ENCODE peak calls at places on chromosomes 4 and X, in seven cellular contexts. One of them, this sample, is unnamed.

GRCh38 chr4:122827899-122828601 is 1.4 kb downstream of the FGF2 start:
- DNase-seq in AG10803: peak
- DNase-seq in fibroblast of mammary gland: peak
- DNase-seq in left lung: no peak
- DNase-seq in CD4-positive, alpha-beta T cell: peak
- DNase-seq in left ventricle myocardium inferior: no peak
- DNase-seq in astrocyte of the spinal cord: peak
- DNase-seq in this sample: no peak

GRCh38 chr4:119207051-119207450 is 5.5 kb upstream of the USP53 start:
- DNase-seq in AG10803: peak
- DNase-seq in fibroblast of mammary gland: peak
- DNase-seq in left lung: no peak
- DNase-seq in CD4-positive, alpha-beta T cell: no peak
- DNase-seq in left ventricle myocardium inferior: no peak
- DNase-seq in astrocyte of the spinal cord: peak
- DNase-seq in this sample: no peak

GRCh38 chr4:105895609-105896460 is 564 bp downstream of the NPNT start:
- DNase-seq in AG10803: no peak
- DNase-seq in fibroblast of mammary gland: no peak
- DNase-seq in left lung: peak
- DNase-seq in CD4-positive, alpha-beta T cell: no peak
- DNase-seq in left ventricle myocardium inferior: peak
- DNase-seq in astrocyte of the spinal cord: peak
- DNase-seq in this sample: no peak

GRCh38 chrX:54248309-54248708 is 65.3 kb upstream of the FAM120C start:
- DNase-seq in AG10803: peak
- DNase-seq in fibroblast of mammary gland: peak
- DNase-seq in left lung: no peak
- DNase-seq in CD4-positive, alpha-beta T cell: no peak
- DNase-seq in left ventricle myocardium inferior: no peak
- DNase-seq in astrocyte of the spinal cord: peak
- DNase-seq in this sample: no peak

GRCh38 chr4:19722404-19722803 is 529.3 kb upstream of the SLIT2 start:
- DNase-seq in AG10803: no peak
- DNase-seq in fibroblast of mammary gland: no peak
- DNase-seq in left lung: no peak
- DNase-seq in CD4-positive, alpha-beta T cell: no peak
- DNase-seq in left ventricle myocardium inferior: no peak
- DNase-seq in astrocyte of the spinal cord: no peak
- DNase-seq in this sample: no peak

GRCh38 chr4:62263454-62263853 is 1063.3 kb downstream of the ADGRL3 start:
- DNase-seq in AG10803: no peak
- DNase-seq in fibroblast of mammary gland: no peak
- DNase-seq in left lung: no peak
- DNase-seq in CD4-positive, alpha-beta T cell: no peak
- DNase-seq in left ventricle myocardium inferior: no peak
- DNase-seq in astrocyte of the spinal cord: no peak
- DNase-seq in this sample: no peak

GRCh38 chr4:48100248-48100647 is 33.8 kb downstream of the TXK start:
- DNase-seq in AG10803: peak
- DNase-seq in fibroblast of mammary gland: no peak
- DNase-seq in left lung: no peak
- DNase-seq in CD4-positive, alpha-beta T cell: no peak
- DNase-seq in left ventricle myocardium inferior: no peak
- DNase-seq in astrocyte of the spinal cord: no peak
- DNase-seq in this sample: no peak

GRCh38 chr4:80619070-80619674 is 283.6 kb downstream of the CFAP299 start:
- DNase-seq in AG10803: no peak
- DNase-seq in fibroblast of mammary gland: peak
- DNase-seq in left lung: no peak
- DNase-seq in CD4-positive, alpha-beta T cell: no peak
- DNase-seq in left ventricle myocardium inferior: no peak
- DNase-seq in astrocyte of the spinal cord: no peak
- DNase-seq in this sample: no peak

GRCh38 chr4:25253072-25253447 is 19.2 kb downstream of the PI4K2B start:
- DNase-seq in AG10803: no peak
- DNase-seq in fibroblast of mammary gland: peak
- DNase-seq in left lung: no peak
- DNase-seq in CD4-positive, alpha-beta T cell: no peak
- DNase-seq in left ventricle myocardium inferior: no peak
- DNase-seq in astrocyte of the spinal cord: peak
- DNase-seq in this sample: no peak

GRCh38 chr4:76235915-76236314 is 15.6 kb upstream of the FAM47E start:
- DNase-seq in AG10803: no peak
- DNase-seq in fibroblast of mammary gland: no peak
- DNase-seq in left lung: no peak
- DNase-seq in CD4-positive, alpha-beta T cell: no peak
- DNase-seq in left ventricle myocardium inferior: no peak
- DNase-seq in astrocyte of the spinal cord: no peak
- DNase-seq in this sample: no peak

GRCh38 chr4:181504846-181505374 is 738.3 kb upstream of the TENM3 start:
- DNase-seq in AG10803: no peak
- DNase-seq in fibroblast of mammary gland: no peak
- DNase-seq in left lung: no peak
- DNase-seq in CD4-positive, alpha-beta T cell: no peak
- DNase-seq in left ventricle myocardium inferior: no peak
- DNase-seq in astrocyte of the spinal cord: no peak
- DNase-seq in this sample: no peak

GRCh38 chrX:65203545-65203944 is 227.3 kb upstream of the ZC4H2 start:
- DNase-seq in AG10803: no peak
- DNase-seq in fibroblast of mammary gland: no peak
- DNase-seq in left lung: no peak
- DNase-seq in CD4-positive, alpha-beta T cell: no peak
- DNase-seq in left ventricle myocardium inferior: no peak
- DNase-seq in astrocyte of the spinal cord: no peak
- DNase-seq in this sample: no peak

GRCh38 chrX:21375795-21376069 is 1.5 kb downstream of the CNKSR2 start:
- DNase-seq in AG10803: no peak
- DNase-seq in fibroblast of mammary gland: no peak
- DNase-seq in left lung: no peak
- DNase-seq in CD4-positive, alpha-beta T cell: no peak
- DNase-seq in left ventricle myocardium inferior: no peak
- DNase-seq in astrocyte of the spinal cord: no peak
- DNase-seq in this sample: no peak

GRCh38 chr4:8745828-8746225 is 125.8 kb downstream of the HMX1 start:
- DNase-seq in AG10803: no peak
- DNase-seq in fibroblast of mammary gland: no peak
- DNase-seq in left lung: no peak
- DNase-seq in CD4-positive, alpha-beta T cell: no peak
- DNase-seq in left ventricle myocardium inferior: no peak
- DNase-seq in astrocyte of the spinal cord: no peak
- DNase-seq in this sample: no peak

GRCh38 chr4:186878203-186878800 is 154.6 kb upstream of the FAT1 start:
- DNase-seq in AG10803: peak
- DNase-seq in fibroblast of mammary gland: no peak
- DNase-seq in left lung: no peak
- DNase-seq in CD4-positive, alpha-beta T cell: no peak
- DNase-seq in left ventricle myocardium inferior: no peak
- DNase-seq in astrocyte of the spinal cord: no peak
- DNase-seq in this sample: no peak

GRCh38 chr4:88897180-88897579 is 159.8 kb downstream of the FAM13A start:
- DNase-seq in AG10803: no peak
- DNase-seq in fibroblast of mammary gland: peak
- DNase-seq in left lung: no peak
- DNase-seq in CD4-positive, alpha-beta T cell: no peak
- DNase-seq in left ventricle myocardium inferior: no peak
- DNase-seq in astrocyte of the spinal cord: no peak
- DNase-seq in this sample: no peak

DNA sequence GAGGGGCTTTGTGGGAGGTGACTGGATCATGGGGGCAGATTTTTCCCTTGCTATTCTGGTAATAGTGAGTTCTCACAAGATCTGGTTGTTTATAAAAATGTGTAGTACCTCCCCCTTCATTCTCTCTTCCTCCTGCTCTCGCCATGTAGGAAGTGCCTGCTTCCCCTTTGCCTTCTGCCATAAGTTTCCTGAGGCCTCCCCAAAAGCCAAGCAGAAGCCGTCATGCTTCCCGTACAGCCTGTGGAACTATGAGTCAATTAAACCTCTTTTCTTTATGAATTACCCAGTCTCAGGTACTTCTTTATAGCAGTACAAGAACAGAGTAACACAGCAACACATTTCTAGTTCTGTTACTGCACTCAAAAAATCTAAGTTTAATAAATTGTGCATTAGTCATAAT is 70.0 kb downstream of the CHIC2 start:
- DNase-seq in AG10803: no peak
- DNase-seq in fibroblast of mammary gland: no peak
- DNase-seq in left lung: no peak
- DNase-seq in CD4-positive, alpha-beta T cell: no peak
- DNase-seq in left ventricle myocardium inferior: no peak
- DNase-seq in astrocyte of the spinal cord: no peak
- DNase-seq in this sample: no peak
- TF ChIP-seq CTCF in AG10803: no peak
- TF ChIP-seq CTCF in fibroblast of mammary gland: no peak
- TF ChIP-seq CTCF in left lung: no peak
- TF ChIP-seq CTCF in CD4-positive, alpha-beta T cell: no peak
- TF ChIP-seq CTCF in left ventricle myocardium inferior: no peak
- TF ChIP-seq CTCF in astrocyte of the spinal cord: no peak
- TF ChIP-seq CTCF in this sample: no peak

GRCh38 chrX:103464774-103465117 is 54.5 kb downstream of the RAB40A start:
- DNase-seq in AG10803: peak
- DNase-seq in fibroblast of mammary gland: peak
- DNase-seq in left lung: no peak
- DNase-seq in CD4-positive, alpha-beta T cell: peak
- DNase-seq in left ventricle myocardium inferior: peak
- DNase-seq in astrocyte of the spinal cord: peak
- DNase-seq in this sample: peak
- TF ChIP-seq CTCF in AG10803: peak
- TF ChIP-seq CTCF in fibroblast of mammary gland: peak
- TF ChIP-seq CTCF in left lung: peak
- TF ChIP-seq CTCF in CD4-positive, alpha-beta T cell: peak
- TF ChIP-seq CTCF in left ventricle myocardium inferior: peak
- TF ChIP-seq CTCF in astrocyte of the spinal cord: peak
- TF ChIP-seq CTCF in this sample: peak

GRCh38 chrX:16883487-16883804 is 13.3 kb upstream of the RBBP7 start:
- DNase-seq in AG10803: no peak
- DNase-seq in fibroblast of mammary gland: no peak
- DNase-seq in left lung: no peak
- DNase-seq in CD4-positive, alpha-beta T cell: no peak
- DNase-seq in left ventricle myocardium inferior: no peak
- DNase-seq in astrocyte of the spinal cord: no peak
- DNase-seq in this sample: no peak
- TF ChIP-seq CTCF in AG10803: no peak
- TF ChIP-seq CTCF in fibroblast of mammary gland: no peak
- TF ChIP-seq CTCF in left lung: no peak
- TF ChIP-seq CTCF in CD4-positive, alpha-beta T cell: peak
- TF ChIP-seq CTCF in left ventricle myocardium inferior: no peak
- TF ChIP-seq CTCF in astrocyte of the spinal cord: no peak
- TF ChIP-seq CTCF in this sample: no peak

GRCh38 chr4:2698504-2698903 is 57.6 kb downstream of the TNIP2 start:
- DNase-seq in AG10803: no peak
- DNase-seq in fibroblast of mammary gland: no peak
- DNase-seq in left lung: no peak
- DNase-seq in CD4-positive, alpha-beta T cell: no peak
- DNase-seq in left ventricle myocardium inferior: no peak
- DNase-seq in astrocyte of the spinal cord: no peak
- DNase-seq in this sample: no peak

GRCh38 chr4:2699534-2699933 is 56.6 kb downstream of the TNIP2 start:
- DNase-seq in AG10803: no peak
- DNase-seq in fibroblast of mammary gland: no peak
- DNase-seq in left lung: no peak
- DNase-seq in CD4-positive, alpha-beta T cell: no peak
- DNase-seq in left ventricle myocardium inferior: no peak
- DNase-seq in astrocyte of the spinal cord: no peak
- DNase-seq in this sample: no peak

GRCh38 chr4:2698951-2699505 is 57.1 kb downstream of the TNIP2 start:
- DNase-seq in AG10803: no peak
- DNase-seq in fibroblast of mammary gland: no peak
- DNase-seq in left lung: no peak
- DNase-seq in CD4-positive, alpha-beta T cell: no peak
- DNase-seq in left ventricle myocardium inferior: no peak
- DNase-seq in astrocyte of the spinal cord: no peak
- DNase-seq in this sample: no peak

GRCh38 chr4:2697995-2698414 is 58.1 kb downstream of the TNIP2 start:
- DNase-seq in AG10803: no peak
- DNase-seq in fibroblast of mammary gland: no peak
- DNase-seq in left lung: no peak
- DNase-seq in CD4-positive, alpha-beta T cell: no peak
- DNase-seq in left ventricle myocardium inferior: no peak
- DNase-seq in astrocyte of the spinal cord: no peak
- DNase-seq in this sample: no peak

GRCh38 chr4:2700031-2700430 is 56.1 kb downstream of the TNIP2 start:
- DNase-seq in AG10803: no peak
- DNase-seq in fibroblast of mammary gland: no peak
- DNase-seq in left lung: no peak
- DNase-seq in CD4-positive, alpha-beta T cell: no peak
- DNase-seq in left ventricle myocardium inferior: no peak
- DNase-seq in astrocyte of the spinal cord: no peak
- DNase-seq in this sample: no peak
- TF ChIP-seq CTCF in AG10803: no peak
- TF ChIP-seq CTCF in fibroblast of mammary gland: no peak
- TF ChIP-seq CTCF in left lung: no peak
- TF ChIP-seq CTCF in CD4-positive, alpha-beta T cell: no peak
- TF ChIP-seq CTCF in left ventricle myocardium inferior: no peak
- TF ChIP-seq CTCF in astrocyte of the spinal cord: no peak
- TF ChIP-seq CTCF in this sample: no peak

GRCh38 chrX:125205084-125205917 is 114.4 kb upstream of the TEX13C start:
- DNase-seq in AG10803: peak
- DNase-seq in fibroblast of mammary gland: peak
- DNase-seq in left lung: peak
- DNase-seq in CD4-positive, alpha-beta T cell: no peak
- DNase-seq in left ventricle myocardium inferior: peak
- DNase-seq in astrocyte of the spinal cord: peak
- DNase-seq in this sample: no peak
- TF ChIP-seq CTCF in AG10803: no peak
- TF ChIP-seq CTCF in fibroblast of mammary gland: no peak
- TF ChIP-seq CTCF in left lung: no peak
- TF ChIP-seq CTCF in CD4-positive, alpha-beta T cell: no peak
- TF ChIP-seq CTCF in left ventricle myocardium inferior: no peak
- TF ChIP-seq CTCF in astrocyte of the spinal cord: peak
- TF ChIP-seq CTCF in this sample: no peak

GRCh38 chrX:136491832-136492231 is 4.1 kb downstream of the BRS3 start:
- DNase-seq in AG10803: no peak
- DNase-seq in fibroblast of mammary gland: no peak
- DNase-seq in left lung: no peak
- DNase-seq in CD4-positive, alpha-beta T cell: no peak
- DNase-seq in left ventricle myocardium inferior: no peak
- DNase-seq in astrocyte of the spinal cord: no peak
- DNase-seq in this sample: no peak

GRCh38 chrX:136487647-136488046 is at the start of gene BRS3:
- DNase-seq in AG10803: no peak
- DNase-seq in fibroblast of mammary gland: no peak
- DNase-seq in left lung: no peak
- DNase-seq in CD4-positive, alpha-beta T cell: no peak
- DNase-seq in left ventricle myocardium inferior: no peak
- DNase-seq in astrocyte of the spinal cord: no peak
- DNase-seq in this sample: no peak

DNA sequence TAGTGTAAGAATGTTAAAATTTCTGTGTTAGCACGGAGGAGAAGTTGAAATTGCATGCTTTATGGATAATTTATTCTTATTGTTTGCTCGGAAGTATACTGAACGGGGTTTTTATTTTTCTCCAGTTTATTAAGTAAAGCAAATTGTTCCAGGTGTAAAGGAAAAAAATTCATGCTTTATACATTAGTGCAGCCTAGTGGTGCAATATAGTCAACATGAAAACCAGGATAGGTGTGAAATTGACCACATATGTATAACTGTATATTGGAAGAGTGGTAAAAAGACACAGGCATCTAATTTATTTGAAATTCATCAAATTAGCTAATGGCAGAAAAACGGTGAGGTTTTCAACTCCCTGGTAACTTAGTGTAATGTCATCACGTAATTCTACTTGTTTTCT is 959 bp downstream of the BRS3 start:
- DNase-seq in AG10803: no peak
- DNase-seq in fibroblast of mammary gland: no peak
- DNase-seq in left lung: no peak
- DNase-seq in CD4-positive, alpha-beta T cell: no peak
- DNase-seq in left ventricle myocardium inferior: no peak
- DNase-seq in astrocyte of the spinal cord: no peak
- DNase-seq in this sample: no peak
- TF ChIP-seq CTCF in AG10803: no peak
- TF ChIP-seq CTCF in fibroblast of mammary gland: no peak
- TF ChIP-seq CTCF in left lung: no peak
- TF ChIP-seq CTCF in CD4-positive, alpha-beta T cell: no peak
- TF ChIP-seq CTCF in left ventricle myocardium inferior: no peak
- TF ChIP-seq CTCF in astrocyte of the spinal cord: no peak
- TF ChIP-seq CTCF in this sample: peak